ENCODE peak calls at places on chromosome 19, in five cellular contexts. Q is cardiac fibroblast; F is activated CD4-positive, alpha-beta T cell treated with anti-CD3 and anti-CD28 coated beads, Interleukin-2, amount 10 ng/mL, durations not matched to agents 7 days and 5 days; C is amniotic stem cell; Y is cardiac muscle cell. H is an unnamed sample.

GRCh38 chr19:15251010-15251748 is 18.9 kb upstream of the EPHX3 start:
- DNase-seq in Q (peak), Y (no peak), C (peak), F (no peak), H (no peak)

GRCh38 chr19:40813182-40813581 is 14.2 kb downstream of the EGLN2 start:
- DNase-seq in Q (no peak), F (no peak), C (no peak), Y (no peak), H (no peak)

GRCh38 chr19:41537789-41538188 is 38.2 kb upstream of the CEACAM21 start:
- DNase-seq in C (no peak), F (peak), Q (peak), Y (no peak), H (no peak)

GRCh38 chr19:7224205-7224833 is 69.9 kb downstream of the INSR start:
- DNase-seq in C (no peak), Q (peak), Y (no peak), F (no peak), H (no peak)

GRCh38 chr19:46493236-46494114 is 2.2 kb downstream of the PNMA8B start:
- DNase-seq in F (peak), Q (peak), C (no peak), Y (no peak), H (no peak)

GRCh38 chr19:2255112-2255845 is 938 bp downstream of the JSRP1 start:
- DNase-seq in Q (no peak), Y (no peak), F (no peak), C (no peak), H (no peak)

GRCh38 chr19:16397791-16398529 is 73.3 kb downstream of the KLF2 start:
- DNase-seq in F (no peak), Q (peak), Y (no peak), C (no peak), H (no peak)

GRCh38 chr19:6828698-6829633 is 56.5 kb downstream of the VAV1 start:
- DNase-seq in Y (no peak), F (peak), Q (peak), C (no peak), H (no peak)

GRCh38 chr19:771332-771785 is 20.4 kb downstream of the MISP start:
- DNase-seq in C (no peak), Y (peak), F (peak), Q (peak), H (peak)

GRCh38 chr19:1941146-1942077 is at the start of gene CSNK1G2:
- DNase-seq in F (no peak), Q (no peak), C (no peak), Y (no peak), H (no peak)

GRCh38 chr19:47229674-47230121 is 1.3 kb downstream of the BBC3 start:
- DNase-seq in C (no peak), Y (no peak), Q (no peak), F (peak), H (no peak)

GRCh38 chr19:38024991-38025716 is 118.1 kb downstream of the SIPA1L3 start:
- DNase-seq in Q (no peak), Y (no peak), C (no peak), F (no peak), H (no peak)

GRCh38 chr19:8146877-8147575 is 2.4 kb downstream of the FBN3 start:
- DNase-seq in Q (no peak), F (no peak), C (no peak), Y (no peak), H (no peak)

GRCh38 chr19:7783991-7784421 is 21.0 kb downstream of the CLEC4M start:
- DNase-seq in F (no peak), Y (no peak), Q (peak), C (no peak), H (no peak)

GRCh38 chr19:41425174-41426115 is 1.7 kb downstream of the B3GNT8 start:
- DNase-seq in Y (no peak), F (no peak), C (no peak), Q (no peak), H (no peak)

GRCh38 chr19:11479470-11480080 is 1.3 kb downstream of the ELAVL3 start:
- DNase-seq in F (peak), Q (no peak), Y (peak), C (no peak), H (no peak)

GRCh38 chr19:39174142-39174541 is 22.6 kb upstream of the NCCRP1 start:
- DNase-seq in Y (no peak), Q (no peak), F (no peak), C (no peak), H (no peak)

GRCh38 chr19:40908981-40909380 is 26.9 kb upstream of the CYP2A7 start:
- DNase-seq in Y (peak), F (peak), C (no peak), Q (peak), H (no peak)

GRCh38 chr19:41912899-41913475 is 15.3 kb downstream of the ERFL start:
- DNase-seq in Y (no peak), C (no peak), F (no peak), Q (no peak), H (no peak)

H was measured in NCI-H1930.